ENCODE peak calls at places on chromosome 13, in eight cellular contexts. One of them, this sample, is unnamed. For H3K4me1, the result is how much of the 10 kb centered on the place peaks cover.

GRCh38 chr13:48038763-48039162 is 1.2 kb downstream of the NUDT15 start:
- DNase-seq in ovary: no peak
- DNase-seq in transverse colon: no peak
- DNase-seq in body of pancreas: no peak
- DNase-seq in DND-41: no peak
- DNase-seq in heart right ventricle: no peak
- DNase-seq in lower lobe of right lung: no peak
- DNase-seq in upper lobe of right lung: no peak
- DNase-seq in this sample: no peak

GRCh38 chr13:52414963-52415362 is 9.0 kb upstream of the THSD1 start:
- DNase-seq in ovary: no peak
- DNase-seq in transverse colon: no peak
- DNase-seq in body of pancreas: no peak
- DNase-seq in DND-41: no peak
- DNase-seq in heart right ventricle: no peak
- DNase-seq in lower lobe of right lung: no peak
- DNase-seq in upper lobe of right lung: no peak
- DNase-seq in this sample: no peak

GRCh38 chr13:80787604-80788003 is 446.7 kb upstream of the SPRY2 start:
- DNase-seq in ovary: no peak
- DNase-seq in transverse colon: no peak
- DNase-seq in body of pancreas: no peak
- DNase-seq in DND-41: no peak
- DNase-seq in heart right ventricle: no peak
- DNase-seq in lower lobe of right lung: no peak
- DNase-seq in upper lobe of right lung: no peak
- DNase-seq in this sample: no peak

GRCh38 chr13:29901714-29902631 is 51.6 kb upstream of the UBL3 start:
- DNase-seq in ovary: no peak
- DNase-seq in transverse colon: peak
- DNase-seq in body of pancreas: peak
- DNase-seq in DND-41: peak
- DNase-seq in heart right ventricle: no peak
- DNase-seq in lower lobe of right lung: no peak
- DNase-seq in upper lobe of right lung: no peak
- DNase-seq in this sample: peak

GRCh38 chr13:26653310-26653709 is 95.8 kb downstream of the WASF3 start:
- DNase-seq in ovary: no peak
- DNase-seq in transverse colon: no peak
- DNase-seq in body of pancreas: no peak
- DNase-seq in DND-41: no peak
- DNase-seq in heart right ventricle: no peak
- DNase-seq in lower lobe of right lung: no peak
- DNase-seq in upper lobe of right lung: no peak
- DNase-seq in this sample: no peak

GRCh38 chr13:40546047-40546446 is 120.4 kb downstream of the FOXO1 start:
- DNase-seq in ovary: no peak
- DNase-seq in transverse colon: no peak
- DNase-seq in body of pancreas: no peak
- DNase-seq in DND-41: no peak
- DNase-seq in heart right ventricle: no peak
- DNase-seq in lower lobe of right lung: no peak
- DNase-seq in upper lobe of right lung: no peak
- DNase-seq in this sample: no peak

GRCh38 chr13:27126877-27127276 is 44.7 kb downstream of the USP12 start:
- DNase-seq in ovary: no peak
- DNase-seq in transverse colon: no peak
- DNase-seq in body of pancreas: no peak
- DNase-seq in DND-41: no peak
- DNase-seq in heart right ventricle: no peak
- DNase-seq in lower lobe of right lung: no peak
- DNase-seq in upper lobe of right lung: no peak
- DNase-seq in this sample: no peak

GRCh38 chr13:74927823-74928222 is 554.1 kb downstream of the TBC1D4 start:
- DNase-seq in ovary: no peak
- DNase-seq in transverse colon: no peak
- DNase-seq in body of pancreas: no peak
- DNase-seq in DND-41: no peak
- DNase-seq in heart right ventricle: no peak
- DNase-seq in lower lobe of right lung: no peak
- DNase-seq in upper lobe of right lung: no peak
- DNase-seq in this sample: no peak

GRCh38 chr13:23074054-23074805 is 106.5 kb upstream of the SGCG start:
- DNase-seq in ovary: no peak
- DNase-seq in transverse colon: no peak
- DNase-seq in body of pancreas: peak
- DNase-seq in DND-41: no peak
- DNase-seq in heart right ventricle: no peak
- DNase-seq in lower lobe of right lung: no peak
- DNase-seq in upper lobe of right lung: no peak
- DNase-seq in this sample: no peak

GRCh38 chr13:38752726-38753125 is 65.8 kb downstream of the FREM2 start:
- DNase-seq in ovary: no peak
- DNase-seq in transverse colon: no peak
- DNase-seq in body of pancreas: no peak
- DNase-seq in DND-41: no peak
- DNase-seq in heart right ventricle: no peak
- DNase-seq in lower lobe of right lung: no peak
- DNase-seq in upper lobe of right lung: no peak
- DNase-seq in this sample: no peak

GRCh38 chr13:37139356-37139755 is 33.9 kb upstream of the CSNK1A1L start:
- DNase-seq in ovary: no peak
- DNase-seq in transverse colon: no peak
- DNase-seq in body of pancreas: no peak
- DNase-seq in DND-41: no peak
- DNase-seq in heart right ventricle: no peak
- DNase-seq in lower lobe of right lung: no peak
- DNase-seq in upper lobe of right lung: no peak
- DNase-seq in this sample: no peak

GRCh38 chr13:83980322-83980721 is 98.0 kb upstream of the SLITRK1 start:
- DNase-seq in ovary: no peak
- DNase-seq in transverse colon: no peak
- DNase-seq in body of pancreas: no peak
- DNase-seq in DND-41: peak
- DNase-seq in heart right ventricle: no peak
- DNase-seq in lower lobe of right lung: no peak
- DNase-seq in upper lobe of right lung: no peak
- DNase-seq in this sample: no peak

GRCh38 chr13:73877399-73877798 is 256.8 kb downstream of the KLF12 start:
- DNase-seq in ovary: no peak
- DNase-seq in transverse colon: no peak
- DNase-seq in body of pancreas: no peak
- DNase-seq in DND-41: no peak
- DNase-seq in heart right ventricle: no peak
- DNase-seq in lower lobe of right lung: no peak
- DNase-seq in upper lobe of right lung: no peak
- DNase-seq in this sample: no peak

GRCh38 chr13:89755729-89756492 is 1591.6 kb upstream of the MIR17HG start:
- DNase-seq in ovary: no peak
- DNase-seq in transverse colon: no peak
- DNase-seq in body of pancreas: no peak
- DNase-seq in DND-41: no peak
- DNase-seq in heart right ventricle: no peak
- DNase-seq in lower lobe of right lung: no peak
- DNase-seq in upper lobe of right lung: no peak
- DNase-seq in this sample: no peak

GRCh38 chr13:91804724-91805123 is 406.3 kb downstream of the GPC5 start:
- DNase-seq in ovary: no peak
- DNase-seq in transverse colon: no peak
- DNase-seq in body of pancreas: no peak
- DNase-seq in DND-41: no peak
- DNase-seq in heart right ventricle: no peak
- DNase-seq in lower lobe of right lung: no peak
- DNase-seq in upper lobe of right lung: no peak
- DNase-seq in this sample: no peak

GRCh38 chr13:91805605-91806004 is 407.2 kb downstream of the GPC5 start:
- DNase-seq in ovary: no peak
- DNase-seq in transverse colon: no peak
- DNase-seq in body of pancreas: no peak
- DNase-seq in DND-41: no peak
- DNase-seq in heart right ventricle: no peak
- DNase-seq in lower lobe of right lung: no peak
- DNase-seq in upper lobe of right lung: no peak
- DNase-seq in this sample: no peak

DNA sequence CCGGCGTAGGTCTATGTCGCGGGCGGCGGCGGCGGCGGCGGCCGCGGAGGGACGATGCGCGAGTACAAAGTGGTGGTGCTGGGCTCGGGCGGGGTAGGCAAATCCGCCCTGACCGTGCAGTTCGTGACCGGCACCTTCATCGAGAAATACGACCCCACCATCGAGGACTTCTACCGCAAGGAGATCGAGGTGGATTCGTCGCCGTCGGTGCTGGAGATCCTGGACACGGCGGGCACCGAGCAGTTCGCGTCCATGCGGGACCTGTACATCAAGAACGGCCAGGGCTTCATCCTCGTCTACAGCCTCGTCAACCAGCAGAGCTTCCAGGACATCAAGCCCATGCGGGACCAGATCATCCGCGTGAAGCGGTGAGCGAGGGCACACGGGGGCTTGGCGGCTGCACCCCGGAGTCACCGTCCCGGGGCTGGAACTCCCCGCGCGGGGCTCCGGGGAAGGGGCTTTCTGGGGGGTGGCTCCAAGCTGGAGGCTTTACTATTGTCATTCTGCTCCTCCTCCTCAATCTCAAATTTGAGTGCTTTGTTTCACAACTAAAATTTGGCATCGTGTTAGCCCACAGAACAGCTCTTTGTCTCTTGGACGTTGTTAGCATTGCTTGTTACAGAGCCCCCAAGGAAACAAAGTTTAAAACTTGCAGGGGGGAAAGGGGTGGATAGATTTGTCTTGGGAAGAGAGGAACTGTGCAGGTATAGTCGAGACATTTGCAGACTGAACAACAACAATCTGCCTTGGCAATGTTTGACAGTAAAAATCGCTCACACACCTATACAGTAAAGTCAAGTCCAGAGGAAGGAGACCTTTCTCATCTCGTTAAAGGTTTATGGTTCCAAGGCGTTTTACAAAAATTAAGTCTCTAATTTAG is 688 bp downstream of the RAP2A start:
- DNase-seq in ovary: peak
- DNase-seq in transverse colon: peak
- DNase-seq in body of pancreas: peak
- DNase-seq in DND-41: peak
- DNase-seq in heart right ventricle: peak
- DNase-seq in lower lobe of right lung: peak
- DNase-seq in upper lobe of right lung: peak
- DNase-seq in this sample: peak
- H3K27ac ChIP-seq in ovary: peak
- H3K27ac ChIP-seq in transverse colon: peak
- H3K27ac ChIP-seq in body of pancreas: peak
- H3K27ac ChIP-seq in DND-41: peak
- H3K27ac ChIP-seq in heart right ventricle: peak
- H3K27ac ChIP-seq in lower lobe of right lung: peak
- H3K27ac ChIP-seq in upper lobe of right lung: peak
- H3K27ac ChIP-seq in this sample: peak

GRCh38 chr13:46586766-46587509 is 34.0 kb downstream of the LRCH1 start:
- DNase-seq in ovary: no peak
- DNase-seq in transverse colon: no peak
- DNase-seq in body of pancreas: no peak
- DNase-seq in DND-41: no peak
- DNase-seq in heart right ventricle: no peak
- DNase-seq in lower lobe of right lung: no peak
- DNase-seq in upper lobe of right lung: no peak
- DNase-seq in this sample: no peak
- H3K4me1 ChIP-seq in ovary: under half
- H3K4me1 ChIP-seq in transverse colon: under half
- H3K4me1 ChIP-seq in body of pancreas: under half
- H3K4me1 ChIP-seq in DND-41: under half
- H3K4me1 ChIP-seq in heart right ventricle: half or more
- H3K4me1 ChIP-seq in lower lobe of right lung: under half
- H3K4me1 ChIP-seq in upper lobe of right lung: under half
- H3K4me1 ChIP-seq in this sample: under half

GRCh38 chr13:99948411-99948810 is 23.2 kb downstream of the ZIC5 start:
- DNase-seq in ovary: no peak
- DNase-seq in transverse colon: no peak
- DNase-seq in body of pancreas: no peak
- DNase-seq in DND-41: no peak
- DNase-seq in heart right ventricle: no peak
- DNase-seq in lower lobe of right lung: no peak
- DNase-seq in upper lobe of right lung: no peak
- DNase-seq in this sample: no peak
- H3K27ac ChIP-seq in ovary: no peak
- H3K27ac ChIP-seq in transverse colon: no peak
- H3K27ac ChIP-seq in body of pancreas: no peak
- H3K27ac ChIP-seq in DND-41: no peak
- H3K27ac ChIP-seq in heart right ventricle: no peak
- H3K27ac ChIP-seq in lower lobe of right lung: no peak
- H3K27ac ChIP-seq in upper lobe of right lung: no peak
- H3K27ac ChIP-seq in this sample: no peak

DNA sequence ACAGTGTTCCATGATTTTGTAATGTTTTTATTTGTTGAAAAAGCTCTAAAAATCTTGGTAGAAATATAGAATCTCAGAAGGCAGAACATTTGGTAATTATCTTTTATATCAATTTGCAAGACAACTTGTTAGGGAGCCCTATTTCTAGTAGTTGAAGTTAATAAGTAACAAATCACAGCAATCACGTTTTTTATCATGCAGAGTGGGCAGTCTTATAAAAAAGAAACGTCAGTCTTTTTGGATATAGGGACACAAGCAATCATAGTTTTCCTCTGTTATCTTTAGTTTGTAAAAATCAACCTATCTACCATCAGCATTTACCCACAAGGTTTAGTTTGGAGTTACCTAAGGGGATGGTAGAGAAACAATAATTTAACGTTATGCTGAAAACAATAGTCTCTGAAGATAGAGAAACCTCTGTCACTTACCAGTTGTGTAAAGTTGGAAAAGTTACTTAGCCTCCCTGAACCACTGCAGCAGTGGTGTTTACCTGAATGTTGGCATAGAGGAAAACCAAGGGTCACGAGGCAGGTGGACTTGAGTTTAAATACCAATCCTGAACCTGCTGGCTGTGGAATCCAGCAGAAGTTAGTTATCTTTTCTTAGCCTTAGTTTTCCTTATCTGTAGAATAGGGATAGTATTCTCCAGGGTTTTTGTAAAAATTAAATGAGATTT is 192.8 kb downstream of the GGACT start:
- DNase-seq in ovary: no peak
- DNase-seq in transverse colon: no peak
- DNase-seq in body of pancreas: no peak
- DNase-seq in DND-41: no peak
- DNase-seq in heart right ventricle: no peak
- DNase-seq in lower lobe of right lung: no peak
- DNase-seq in upper lobe of right lung: no peak
- DNase-seq in this sample: no peak
- H3K4me1 ChIP-seq in ovary: under half
- H3K4me1 ChIP-seq in transverse colon: under half
- H3K4me1 ChIP-seq in body of pancreas: under half
- H3K4me1 ChIP-seq in DND-41: under half
- H3K4me1 ChIP-seq in heart right ventricle: under half
- H3K4me1 ChIP-seq in lower lobe of right lung: under half
- H3K4me1 ChIP-seq in upper lobe of right lung: under half
- H3K4me1 ChIP-seq in this sample: under half

DNA sequence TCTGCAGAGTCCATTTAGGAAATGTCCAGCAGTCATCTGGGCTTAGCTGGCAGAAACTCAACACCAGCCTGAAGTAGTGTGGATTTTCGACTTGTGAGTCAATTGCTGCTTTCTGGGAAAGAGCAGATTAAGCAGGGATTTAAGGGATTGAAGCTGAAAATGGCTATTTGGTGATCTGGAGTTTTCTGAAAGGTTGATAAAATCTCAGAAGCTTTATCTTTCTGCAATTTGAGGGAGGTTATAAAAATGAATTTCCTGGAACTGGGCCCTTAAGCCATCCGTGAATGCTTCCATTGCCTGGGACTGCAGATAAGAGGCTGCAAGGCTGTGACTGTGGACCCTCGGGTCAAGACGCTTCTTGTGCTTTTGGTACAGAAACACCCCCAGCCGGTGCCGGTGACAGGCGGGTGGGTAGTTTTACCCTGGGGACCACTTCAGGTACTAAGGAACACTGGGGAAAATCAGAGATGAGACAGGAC is 61.5 kb downstream of the COL4A1 start:
- DNase-seq in ovary: no peak
- DNase-seq in transverse colon: no peak
- DNase-seq in body of pancreas: no peak
- DNase-seq in DND-41: no peak
- DNase-seq in heart right ventricle: no peak
- DNase-seq in lower lobe of right lung: no peak
- DNase-seq in upper lobe of right lung: no peak
- DNase-seq in this sample: no peak
- H3K27ac ChIP-seq in ovary: no peak
- H3K27ac ChIP-seq in transverse colon: peak
- H3K27ac ChIP-seq in body of pancreas: no peak
- H3K27ac ChIP-seq in DND-41: no peak
- H3K27ac ChIP-seq in heart right ventricle: peak
- H3K27ac ChIP-seq in lower lobe of right lung: no peak
- H3K27ac ChIP-seq in upper lobe of right lung: no peak
- H3K27ac ChIP-seq in this sample: peak